ENCODE peak calls at places on chromosome 20, in four cellular contexts. One of them, this sample, is unnamed.

GRCh38 chr20:59515013-59515905 is 89.1 kb upstream of the PHACTR3 start:
- DNase-seq in stomach: peak
- DNase-seq in A549: peak
- DNase-seq in testis: peak
- DNase-seq in this sample: peak

GRCh38 chr20:19688031-19688806 is 69.8 kb upstream of the RIN2 start:
- DNase-seq in stomach: peak
- DNase-seq in testis: peak
- DNase-seq in A549: peak
- DNase-seq in this sample: peak

GRCh38 chr20:21510414-21510971 is 3.4 kb downstream of the NKX2-2 start:
- DNase-seq in A549: no peak
- DNase-seq in stomach: no peak
- DNase-seq in testis: no peak
- DNase-seq in this sample: no peak

GRCh38 chr20:40704828-40705227 is 15.8 kb upstream of the MAFB start:
- DNase-seq in stomach: no peak
- DNase-seq in A549: no peak
- DNase-seq in testis: no peak
- DNase-seq in this sample: no peak

GRCh38 chr20:56875052-56875663 is 246.1 kb downstream of the TFAP2C start:
- DNase-seq in stomach: no peak
- DNase-seq in A549: peak
- DNase-seq in testis: no peak
- DNase-seq in this sample: no peak

GRCh38 chr20:51542033-51542893 is at the start of gene NFATC2:
- DNase-seq in testis: peak
- DNase-seq in A549: no peak
- DNase-seq in stomach: peak
- DNase-seq in this sample: peak

GRCh38 chr20:4978050-4978918 is 23.0 kb downstream of the SLC23A2 start:
- DNase-seq in testis: no peak
- DNase-seq in A549: no peak
- DNase-seq in stomach: no peak
- DNase-seq in this sample: no peak

GRCh38 chr20:46311039-46311650 is 2.8 kb upstream of the CDH22 start:
- DNase-seq in A549: no peak
- DNase-seq in testis: no peak
- DNase-seq in stomach: no peak
- DNase-seq in this sample: no peak

GRCh38 chr20:34948030-34948429 is 7.6 kb downstream of the GSS start:
- DNase-seq in A549: no peak
- DNase-seq in stomach: no peak
- DNase-seq in testis: no peak
- DNase-seq in this sample: no peak

GRCh38 chr20:22586645-22587310 is 2.4 kb upstream of the FOXA2 start:
- DNase-seq in A549: peak
- DNase-seq in stomach: peak
- DNase-seq in testis: peak
- DNase-seq in this sample: peak

GRCh38 chr20:53247460-53248103 is 275.4 kb downstream of the TSHZ2 start:
- DNase-seq in stomach: no peak
- DNase-seq in testis: no peak
- DNase-seq in A549: no peak
- DNase-seq in this sample: no peak

GRCh38 chr20:10720550-10720949 is 46.8 kb upstream of the JAG1 start:
- DNase-seq in stomach: no peak
- DNase-seq in testis: no peak
- DNase-seq in A549: no peak
- DNase-seq in this sample: no peak

GRCh38 chr20:23995905-23996666 is 7.5 kb upstream of the GGTLC1 start:
- DNase-seq in testis: peak
- DNase-seq in A549: no peak
- DNase-seq in stomach: peak
- DNase-seq in this sample: peak

GRCh38 chr20:34017610-34018009 is 23.9 kb downstream of the RALY start:
- DNase-seq in A549: no peak
- DNase-seq in testis: no peak
- DNase-seq in stomach: no peak
- DNase-seq in this sample: no peak

GRCh38 chr20:32773880-32774279 is 11.7 kb downstream of the DNMT3B start:
- DNase-seq in A549: no peak
- DNase-seq in testis: peak
- DNase-seq in stomach: no peak
- DNase-seq in this sample: no peak

GRCh38 chr20:14955396-14955795 is 618.0 kb upstream of the FLRT3 start:
- DNase-seq in stomach: no peak
- DNase-seq in testis: no peak
- DNase-seq in A549: no peak
- DNase-seq in this sample: no peak

GRCh38 chr20:51354769-51355319 is 187.7 kb downstream of the NFATC2 start:
- DNase-seq in stomach: no peak
- DNase-seq in testis: no peak
- DNase-seq in A549: no peak
- DNase-seq in this sample: no peak

GRCh38 chr20:11734431-11734830 is 183.3 kb upstream of the BTBD3 start:
- DNase-seq in stomach: no peak
- DNase-seq in A549: no peak
- DNase-seq in testis: no peak
- DNase-seq in this sample: no peak

GRCh38 chr20:9608639-9609440 is 94.5 kb downstream of the LAMP5 start:
- DNase-seq in A549: no peak
- DNase-seq in testis: no peak
- DNase-seq in stomach: no peak
- DNase-seq in this sample: no peak

GRCh38 chr20:47278907-47279348 is 77.6 kb downstream of the ZMYND8 start:
- DNase-seq in A549: no peak
- DNase-seq in testis: no peak
- DNase-seq in stomach: no peak
- DNase-seq in this sample: no peak

GRCh38 chr20:31590717-31591225 is 14.3 kb upstream of the ID1 start:
- DNase-seq in A549: no peak
- DNase-seq in testis: no peak
- DNase-seq in stomach: no peak
- DNase-seq in this sample: no peak
- H3K27ac ChIP-seq in A549: peak
- H3K27ac ChIP-seq in testis: no peak
- H3K27ac ChIP-seq in stomach: no peak
- H3K27ac ChIP-seq in this sample: no peak

GRCh38 chr20:61965606-61966491 is 99.8 kb downstream of the TAF4 start:
- DNase-seq in stomach: no peak
- DNase-seq in A549: no peak
- DNase-seq in testis: peak
- DNase-seq in this sample: no peak
- TF ChIP-seq POLR2A in stomach: no peak
- TF ChIP-seq POLR2A in A549: no peak
- TF ChIP-seq POLR2A in testis: no peak
- TF ChIP-seq POLR2A in this sample: no peak

DNA sequence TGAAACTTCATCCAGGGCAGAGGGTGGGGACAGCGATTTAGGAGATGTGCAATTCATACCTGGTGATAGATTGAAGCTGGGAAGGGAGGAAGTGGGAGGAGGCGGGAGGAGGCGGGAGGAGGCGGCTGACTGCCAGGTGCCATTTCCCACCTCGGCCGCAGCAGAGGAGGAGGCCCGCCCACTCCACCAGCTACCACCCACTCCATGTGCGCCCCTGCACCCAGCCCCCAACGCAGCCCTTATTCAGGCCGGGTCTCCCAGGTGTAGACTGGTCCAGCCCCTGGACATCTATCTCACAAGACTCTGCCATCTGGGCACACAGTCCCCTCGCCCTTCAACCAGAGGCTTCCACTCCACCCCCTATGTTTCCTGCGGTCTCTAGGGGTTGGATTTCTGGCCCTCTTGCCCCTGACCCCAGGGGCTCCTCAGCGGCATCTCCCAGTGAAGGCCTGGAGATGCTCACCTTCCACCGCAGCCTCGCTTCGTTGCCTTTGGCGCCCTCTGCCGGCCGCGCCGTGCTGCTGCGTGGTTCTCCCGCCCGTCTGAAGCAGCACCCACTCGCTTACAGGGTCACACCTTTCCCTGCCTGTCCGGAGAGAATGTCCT is 32.6 kb upstream of the FAM83D start:
- DNase-seq in testis: peak
- DNase-seq in A549: peak
- DNase-seq in stomach: peak
- DNase-seq in this sample: peak
- H3K27ac ChIP-seq in testis: no peak
- H3K27ac ChIP-seq in A549: peak
- H3K27ac ChIP-seq in stomach: peak
- H3K27ac ChIP-seq in this sample: no peak

DNA sequence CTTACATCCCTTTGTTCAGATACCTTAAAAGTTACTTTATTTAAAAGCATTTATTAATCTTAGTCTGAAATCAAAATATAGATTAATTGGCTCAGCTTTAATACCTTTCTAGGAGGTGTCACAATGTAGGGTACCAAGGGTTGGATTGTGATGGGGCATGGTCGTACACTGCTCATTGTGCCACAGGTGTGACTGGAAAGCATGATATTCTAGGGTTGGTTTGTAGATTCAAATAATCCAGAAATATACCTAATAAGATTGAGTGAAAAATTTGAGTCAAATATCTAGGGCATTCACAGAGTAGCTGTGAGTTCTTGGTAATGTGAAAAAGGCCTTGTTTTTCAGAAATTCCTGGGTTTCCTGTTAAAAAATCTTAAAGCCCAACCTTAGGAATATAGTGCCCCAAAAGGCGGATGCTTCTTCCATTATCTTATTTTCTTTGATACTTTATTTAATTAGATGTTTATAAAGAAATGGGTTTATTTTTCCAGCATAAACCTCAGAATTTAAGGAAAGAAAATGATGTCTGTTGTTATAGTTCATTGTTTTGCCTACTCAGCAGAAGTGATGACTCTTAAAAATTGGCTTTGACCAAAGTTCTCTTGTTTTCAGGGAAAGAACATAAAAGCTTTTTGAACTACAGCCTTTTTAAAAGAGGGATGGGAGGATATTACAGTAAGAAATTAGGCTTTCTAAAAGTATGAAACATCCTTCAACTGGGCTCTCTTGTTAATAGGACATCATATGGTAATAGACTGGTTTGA is 4.9 kb downstream of the SRSF6 start:
- DNase-seq in stomach: no peak
- DNase-seq in A549: no peak
- DNase-seq in testis: no peak
- DNase-seq in this sample: no peak
- TF ChIP-seq POLR2A in stomach: no peak
- TF ChIP-seq POLR2A in A549: no peak
- TF ChIP-seq POLR2A in testis: no peak
- TF ChIP-seq POLR2A in this sample: no peak

GRCh38 chr20:63411151-63411897 is 50.2 kb upstream of the CHRNA4 start:
- DNase-seq in A549: no peak
- DNase-seq in testis: no peak
- DNase-seq in stomach: no peak
- DNase-seq in this sample: no peak
- H3K27ac ChIP-seq in A549: no peak
- H3K27ac ChIP-seq in testis: no peak
- H3K27ac ChIP-seq in stomach: no peak
- H3K27ac ChIP-seq in this sample: no peak

GRCh38 chr20:58406422-58407001 is 17.5 kb downstream of the VAPB start:
- DNase-seq in stomach: no peak
- DNase-seq in testis: no peak
- DNase-seq in A549: no peak
- DNase-seq in this sample: no peak
- TF ChIP-seq POLR2A in stomach: no peak
- TF ChIP-seq POLR2A in testis: no peak
- TF ChIP-seq POLR2A in A549: no peak
- TF ChIP-seq POLR2A in this sample: no peak

DNA sequence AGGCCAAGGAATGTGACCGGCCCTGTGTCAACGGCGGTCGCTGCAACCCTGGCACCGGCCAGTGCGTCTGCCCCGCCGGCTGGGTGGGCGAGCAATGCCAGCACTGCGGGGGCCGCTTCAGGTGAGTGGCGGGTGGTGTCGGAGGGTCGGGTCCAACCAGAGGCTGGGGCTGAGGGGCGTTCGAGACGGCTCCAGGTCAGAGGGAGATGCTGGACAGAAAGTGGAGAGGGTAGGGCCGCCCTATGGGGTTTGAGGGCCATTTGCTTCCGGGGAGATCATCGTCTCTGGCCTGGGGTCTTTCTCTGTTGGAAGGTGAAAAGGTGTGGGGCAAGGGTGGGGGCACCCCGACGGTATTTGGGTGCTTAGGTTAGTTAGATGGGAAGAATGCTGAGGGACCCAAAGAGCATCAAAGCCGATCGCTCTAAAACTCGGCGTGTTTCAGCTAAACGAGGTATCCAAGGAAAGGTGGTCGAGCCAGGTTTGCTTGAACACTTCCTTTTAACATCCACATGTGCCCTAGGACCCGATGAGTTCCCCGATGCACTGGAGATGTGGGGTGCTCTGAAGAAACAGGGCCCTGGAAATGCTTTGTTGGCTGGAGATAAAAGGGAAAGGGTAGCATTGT is 691 bp downstream of the ATRN start:
- DNase-seq in testis: no peak
- DNase-seq in A549: no peak
- DNase-seq in stomach: no peak
- DNase-seq in this sample: no peak
- H3K27ac ChIP-seq in testis: peak
- H3K27ac ChIP-seq in A549: peak
- H3K27ac ChIP-seq in stomach: peak
- H3K27ac ChIP-seq in this sample: peak

DNA sequence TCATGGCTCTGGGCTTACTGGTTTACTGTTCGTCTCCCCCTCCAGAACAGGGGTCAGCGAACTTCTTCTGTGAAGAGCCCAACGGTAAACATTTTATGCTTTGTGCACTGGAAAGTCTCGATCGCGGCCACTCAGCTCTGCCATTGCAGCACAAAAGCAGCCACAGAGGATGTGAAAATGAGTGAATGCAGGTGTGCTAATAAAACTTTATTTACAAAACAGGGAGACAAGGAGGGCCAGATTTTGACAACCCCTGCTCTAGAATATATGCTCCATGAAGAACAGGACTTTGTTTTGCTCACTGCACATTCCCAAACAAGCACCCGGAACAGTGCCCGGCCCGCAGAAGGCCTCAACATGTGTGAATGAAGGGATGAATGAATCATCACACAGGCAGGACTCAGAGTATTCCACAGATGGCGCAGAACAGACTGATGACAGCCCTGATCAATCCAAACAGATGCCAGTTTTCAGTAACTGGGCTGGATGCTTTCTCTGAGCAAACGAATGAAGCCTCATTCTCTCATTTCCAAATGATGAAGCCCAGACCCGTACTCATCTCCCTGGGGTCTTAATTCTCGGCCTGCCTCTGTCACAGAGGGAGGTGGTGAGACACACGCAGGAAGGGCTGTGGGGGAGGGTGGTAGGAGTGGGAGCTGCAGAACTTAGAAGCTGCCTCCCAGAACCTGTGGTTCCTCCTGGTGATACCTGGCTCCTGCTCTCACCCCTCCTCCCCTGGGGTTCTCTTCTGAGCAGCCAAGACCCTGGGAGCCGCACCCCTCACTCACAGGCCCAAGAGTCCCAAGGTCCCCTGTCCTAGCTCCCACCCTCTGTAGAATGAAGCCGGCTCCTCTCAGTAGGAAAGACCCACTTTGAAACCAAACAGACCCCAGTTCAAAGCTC is 196.4 kb downstream of the PREX1 start:
- DNase-seq in testis: no peak
- DNase-seq in A549: no peak
- DNase-seq in stomach: no peak
- DNase-seq in this sample: no peak
- TF ChIP-seq POLR2A in testis: no peak
- TF ChIP-seq POLR2A in A549: no peak
- TF ChIP-seq POLR2A in stomach: no peak
- TF ChIP-seq POLR2A in this sample: no peak

GRCh38 chr20:37072293-37073196 is 23.3 kb downstream of the RBL1 start:
- DNase-seq in testis: no peak
- DNase-seq in stomach: no peak
- DNase-seq in A549: no peak
- DNase-seq in this sample: no peak
- H3K27ac ChIP-seq in testis: no peak
- H3K27ac ChIP-seq in stomach: no peak
- H3K27ac ChIP-seq in A549: no peak
- H3K27ac ChIP-seq in this sample: no peak